ENCODE peak calls at places on chromosome 11, in five cellular contexts. C is neural crest cell, S is WTC11, R is Calu3, U is mammary epithelial cell. J is an unnamed sample.

GRCh38 chr11:67375320-67376021 is 2.1 kb upstream of the CLCF1 start:
- DNase-seq in C (no peak), S (no peak), R (no peak), U (no peak), J (no peak)

GRCh38 chr11:22478169-22478568 is 140.0 kb downstream of the SLC17A6 start:
- DNase-seq in C (no peak), S (no peak), R (no peak), U (no peak), J (no peak)

GRCh38 chr11:129930743-129931142 is 35.4 kb upstream of the NFRKB start:
- DNase-seq in C (no peak), S (no peak), R (no peak), U (no peak), J (no peak)

GRCh38 chr11:131246589-131247164 is 123.7 kb upstream of the NTM start:
- DNase-seq in C (peak), S (peak), R (no peak), U (no peak), J (peak)

GRCh38 chr11:113048820-113049555 is 87.8 kb downstream of the NCAM1 start:
- DNase-seq in C (no peak), S (no peak), R (no peak), U (peak), J (no peak)

GRCh38 chr11:73995247-73995646 is 12.6 kb upstream of the UCP2 start:
- DNase-seq in C (no peak), S (no peak), R (no peak), U (no peak), J (no peak)

GRCh38 chr11:57527056-57527631 is 3.4 kb downstream of the TIMM10 start:
- DNase-seq in C (peak), S (peak), R (peak), U (peak), J (peak)

GRCh38 chr11:116794851-116795250 is 3.2 kb upstream of the APOA5 start:
- DNase-seq in C (no peak), S (no peak), R (no peak), U (no peak), J (no peak)

GRCh38 chr11:124329787-124330478 is 9.9 kb upstream of the OR8D2 start:
- DNase-seq in C (no peak), S (no peak), R (no peak), U (no peak), J (no peak)

GRCh38 chr11:128291835-128292234 is 295.5 kb downstream of the ETS1 start:
- DNase-seq in C (no peak), S (no peak), R (peak), U (no peak), J (no peak)

GRCh38 chr11:102552020-102552419 is 21.5 kb upstream of the MMP7 start:
- DNase-seq in C (no peak), S (no peak), R (no peak), U (no peak), J (no peak)

GRCh38 chr11:12377106-12377823 is at the start of gene PARVA:
- DNase-seq in C (peak), S (peak), R (peak), U (peak), J (peak)

GRCh38 chr11:2652362-2652761 is 47.4 kb downstream of the KCNQ1OT1 start:
- DNase-seq in C (no peak), S (no peak), R (no peak), U (no peak), J (no peak)

GRCh38 chr11:86418929-86419328 is 44.2 kb downstream of the CCDC81 start:
- DNase-seq in C (no peak), S (no peak), R (no peak), U (peak), J (no peak)
- TF ChIP-seq CTCF in C (peak), S (no peak), R (no peak), U (peak), J (no peak)

DNA sequence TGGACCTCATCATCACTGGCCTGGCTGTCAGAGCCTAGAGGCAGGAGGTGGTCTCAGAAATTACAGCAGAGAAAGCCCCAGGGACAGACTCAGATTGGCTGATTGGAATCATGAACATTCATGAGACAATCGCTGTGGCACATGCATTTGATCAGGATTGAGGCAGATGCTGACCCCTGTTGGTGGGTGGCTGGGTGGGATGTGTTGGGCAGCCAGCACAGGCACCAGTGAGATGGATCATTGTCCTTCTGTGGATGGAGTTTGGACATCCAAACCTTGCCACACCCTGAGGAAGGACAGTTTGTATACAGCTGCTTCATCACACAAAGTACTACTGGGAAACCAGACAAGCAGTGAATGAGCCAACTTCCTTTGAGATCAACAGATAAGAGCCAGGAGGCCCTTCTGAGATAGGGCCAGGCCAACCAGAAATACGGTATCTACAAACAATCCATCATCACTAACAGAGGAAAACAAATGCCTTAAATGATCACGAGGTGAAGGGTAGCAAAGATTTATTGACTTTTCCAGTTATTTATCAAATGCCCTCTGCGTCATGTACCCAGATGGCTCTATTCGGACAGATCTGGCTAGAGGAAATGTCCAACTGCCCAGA is 17.3 kb downstream of the COMMD9 start:
- DNase-seq in C (no peak), S (no peak), R (no peak), U (no peak), J (no peak)
- TF ChIP-seq CTCF in C (no peak), S (no peak), R (no peak), U (no peak), J (no peak)

DNA sequence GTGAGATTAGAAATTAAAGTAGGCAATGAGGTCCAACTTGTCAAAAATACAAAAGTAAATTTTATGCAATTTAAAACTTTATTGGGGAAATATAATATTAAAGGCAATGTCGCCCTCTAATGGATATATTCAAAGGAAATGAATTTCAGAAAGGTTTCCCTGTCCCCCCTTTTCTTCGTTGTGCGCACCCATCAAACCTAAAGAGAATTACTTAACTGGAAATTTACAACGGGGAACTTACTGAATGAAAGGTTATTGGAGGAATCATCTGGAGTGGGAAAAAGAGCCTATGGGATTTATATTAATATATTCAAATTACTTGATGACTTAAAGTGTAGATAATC is 1.7 kb upstream of the ABTB2 start:
- DNase-seq in C (no peak), S (no peak), R (no peak), U (no peak), J (no peak)
- TF ChIP-seq CTCF in C (peak), S (peak), R (no peak), U (no peak), J (peak)

GRCh38 chr11:127013550-127013949 is 13.0 kb upstream of the KIRREL3 start:
- DNase-seq in C (no peak), S (no peak), R (no peak), U (no peak), J (no peak)

GRCh38 chr11:127018683-127019279 is 18.2 kb upstream of the KIRREL3 start:
- DNase-seq in C (no peak), S (no peak), R (no peak), U (no peak), J (no peak)

GRCh38 chr11:127017482-127017881 is 16.9 kb upstream of the KIRREL3 start:
- DNase-seq in C (peak), S (peak), R (peak), U (peak), J (peak)
- TF ChIP-seq CTCF in C (peak), S (no peak), R (peak), U (peak), J (peak)

GRCh38 chr11:134224710-134225662 is 515 bp downstream of the VPS26B start:
- DNase-seq in C (peak), S (peak), R (peak), U (peak), J (peak)
- TF ChIP-seq CTCF in C (no peak), S (no peak), R (no peak), U (no peak), J (no peak)

GRCh38 chr11:30197869-30198268 is 32.9 kb upstream of the FSHB start:
- DNase-seq in C (no peak), S (no peak), R (no peak), U (peak), J (no peak)
- TF ChIP-seq CTCF in C (no peak), S (no peak), R (no peak), U (no peak), J (no peak)

DNA sequence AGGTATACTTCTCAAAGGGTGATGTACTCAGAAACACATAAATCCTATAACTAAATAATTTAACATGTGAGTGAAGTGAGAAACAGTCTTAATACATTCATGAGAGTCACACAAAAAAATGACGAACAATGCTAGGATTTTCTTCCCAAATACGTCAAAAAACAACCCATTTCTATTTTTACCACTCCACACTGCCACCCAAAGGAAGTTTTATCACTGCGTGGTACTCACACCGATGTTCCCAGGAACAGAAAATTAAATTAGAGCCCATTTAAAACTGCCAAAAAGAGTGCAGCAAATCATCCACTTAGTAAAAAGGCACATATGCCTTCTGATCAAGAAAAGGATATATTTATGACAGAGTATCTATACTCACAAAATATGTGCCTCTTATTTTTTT is 710.9 kb upstream of the FAT3 start:
- DNase-seq in C (no peak), S (no peak), R (no peak), U (no peak), J (no peak)
- TF ChIP-seq CTCF in C (peak), S (no peak), R (no peak), U (no peak), J (no peak)

J was measured in glutamatergic neuron.